ENCODE peak calls at places on chromosomes 13 and 19, in four cellular contexts. One of them, this sample, is unnamed.

GRCh38 chr13:63517376-63517775 is 2101.7 kb upstream of the PCDH20 start:
- DNase-seq in aorta: no peak
- DNase-seq in CD8-positive, alpha-beta T cell: no peak
- DNase-seq in left lung: no peak
- DNase-seq in this sample: peak

GRCh38 chr13:114019367-114019766 is 45.5 kb upstream of the C13orf46 start:
- DNase-seq in aorta: no peak
- DNase-seq in CD8-positive, alpha-beta T cell: no peak
- DNase-seq in left lung: no peak
- DNase-seq in this sample: no peak

GRCh38 chr19:19405919-19406877 is 723 bp downstream of the GATAD2A start:
- DNase-seq in aorta: peak
- DNase-seq in CD8-positive, alpha-beta T cell: peak
- DNase-seq in left lung: peak
- DNase-seq in this sample: no peak

GRCh38 chr13:67229438-67230242 is 496 bp downstream of the PCDH9 start:
- DNase-seq in aorta: no peak
- DNase-seq in CD8-positive, alpha-beta T cell: no peak
- DNase-seq in left lung: no peak
- DNase-seq in this sample: no peak

GRCh38 chr19:16739546-16739945 is 19.9 kb downstream of the NWD1 start:
- DNase-seq in aorta: no peak
- DNase-seq in CD8-positive, alpha-beta T cell: no peak
- DNase-seq in left lung: no peak
- DNase-seq in this sample: no peak

GRCh38 chr19:58084596-58085347 is 13.3 kb downstream of the ZSCAN18 start:
- DNase-seq in aorta: no peak
- DNase-seq in CD8-positive, alpha-beta T cell: no peak
- DNase-seq in left lung: no peak
- DNase-seq in this sample: no peak

GRCh38 chr13:27774169-27774568 is 18.1 kb upstream of the GSX1 start:
- DNase-seq in aorta: no peak
- DNase-seq in CD8-positive, alpha-beta T cell: no peak
- DNase-seq in left lung: no peak
- DNase-seq in this sample: no peak

GRCh38 chr13:42048323-42048624 is 174 bp upstream of the DGKH start:
- DNase-seq in aorta: no peak
- DNase-seq in CD8-positive, alpha-beta T cell: peak
- DNase-seq in left lung: no peak
- DNase-seq in this sample: no peak

GRCh38 chr13:43021926-43022670 is 1.3 kb upstream of the DNAJC15 start:
- DNase-seq in aorta: no peak
- DNase-seq in CD8-positive, alpha-beta T cell: no peak
- DNase-seq in left lung: no peak
- DNase-seq in this sample: no peak

GRCh38 chr19:33805313-33805712 is 8.6 kb downstream of the KCTD15 start:
- DNase-seq in aorta: no peak
- DNase-seq in CD8-positive, alpha-beta T cell: no peak
- DNase-seq in left lung: no peak
- DNase-seq in this sample: no peak

GRCh38 chr13:47521895-47522487 is 479.1 kb downstream of the SUCLA2 start:
- DNase-seq in aorta: no peak
- DNase-seq in CD8-positive, alpha-beta T cell: no peak
- DNase-seq in left lung: no peak
- DNase-seq in this sample: no peak

GRCh38 chr13:97743946-97744345 is 209.5 kb upstream of the IPO5 start:
- DNase-seq in aorta: no peak
- DNase-seq in CD8-positive, alpha-beta T cell: no peak
- DNase-seq in left lung: no peak
- DNase-seq in this sample: peak

GRCh38 chr19:7850429-7850819 is 20.4 kb downstream of the EVI5L start:
- DNase-seq in aorta: no peak
- DNase-seq in CD8-positive, alpha-beta T cell: no peak
- DNase-seq in left lung: no peak
- DNase-seq in this sample: no peak

GRCh38 chr13:62139597-62139996 is 723.9 kb upstream of the PCDH20 start:
- DNase-seq in aorta: no peak
- DNase-seq in CD8-positive, alpha-beta T cell: no peak
- DNase-seq in left lung: no peak
- DNase-seq in this sample: no peak

GRCh38 chr19:3557461-3558248 is at the start of gene MFSD12:
- DNase-seq in aorta: peak
- DNase-seq in CD8-positive, alpha-beta T cell: peak
- DNase-seq in left lung: peak
- DNase-seq in this sample: peak

GRCh38 chr13:26605845-26606244 is 48.4 kb downstream of the WASF3 start:
- DNase-seq in aorta: no peak
- DNase-seq in CD8-positive, alpha-beta T cell: no peak
- DNase-seq in left lung: no peak
- DNase-seq in this sample: no peak

GRCh38 chr13:34793301-34793700 is 148.8 kb upstream of the NBEA start:
- DNase-seq in aorta: no peak
- DNase-seq in CD8-positive, alpha-beta T cell: no peak
- DNase-seq in left lung: no peak
- DNase-seq in this sample: no peak

GRCh38 chr13:95893861-95894260 is 159.3 kb downstream of the UGGT2 start:
- DNase-seq in aorta: no peak
- DNase-seq in CD8-positive, alpha-beta T cell: no peak
- DNase-seq in left lung: no peak
- DNase-seq in this sample: no peak

GRCh38 chr19:46601318-46602224 is at the start of gene CALM3:
- DNase-seq in aorta: peak
- DNase-seq in CD8-positive, alpha-beta T cell: no peak
- DNase-seq in left lung: no peak
- DNase-seq in this sample: no peak

GRCh38 chr13:102911336-102911735 is 65.5 kb downstream of the ERCC5 start:
- DNase-seq in aorta: no peak
- DNase-seq in CD8-positive, alpha-beta T cell: no peak
- DNase-seq in left lung: no peak
- DNase-seq in this sample: no peak

GRCh38 chr19:19633711-19634515 is 5.9 kb upstream of the LPAR2 start:
- DNase-seq in aorta: no peak
- DNase-seq in CD8-positive, alpha-beta T cell: no peak
- DNase-seq in left lung: no peak
- DNase-seq in this sample: no peak

GRCh38 chr19:51751655-51752054 is at the start of gene FPR1:
- DNase-seq in aorta: no peak
- DNase-seq in CD8-positive, alpha-beta T cell: no peak
- DNase-seq in left lung: no peak
- DNase-seq in this sample: no peak

GRCh38 chr19:3357731-3358391 is 8.5 kb upstream of the NFIC start:
- DNase-seq in aorta: no peak
- DNase-seq in CD8-positive, alpha-beta T cell: no peak
- DNase-seq in left lung: no peak
- DNase-seq in this sample: no peak

GRCh38 chr19:29305268-29305667 is 92.3 kb upstream of the UQCRFS1 start:
- DNase-seq in aorta: no peak
- DNase-seq in CD8-positive, alpha-beta T cell: no peak
- DNase-seq in left lung: no peak
- DNase-seq in this sample: no peak

GRCh38 chr13:77521595-77522367 is 13.7 kb upstream of the SCEL start:
- DNase-seq in aorta: no peak
- DNase-seq in CD8-positive, alpha-beta T cell: no peak
- DNase-seq in left lung: peak
- DNase-seq in this sample: no peak

GRCh38 chr13:111577429-111577828 is 257.0 kb downstream of the TEX29 start:
- DNase-seq in aorta: no peak
- DNase-seq in CD8-positive, alpha-beta T cell: no peak
- DNase-seq in left lung: no peak
- DNase-seq in this sample: no peak

GRCh38 chr19:35773020-35773809 is 2.1 kb upstream of the ARHGAP33 start:
- DNase-seq in aorta: no peak
- DNase-seq in CD8-positive, alpha-beta T cell: no peak
- DNase-seq in left lung: no peak
- DNase-seq in this sample: no peak

DNA sequence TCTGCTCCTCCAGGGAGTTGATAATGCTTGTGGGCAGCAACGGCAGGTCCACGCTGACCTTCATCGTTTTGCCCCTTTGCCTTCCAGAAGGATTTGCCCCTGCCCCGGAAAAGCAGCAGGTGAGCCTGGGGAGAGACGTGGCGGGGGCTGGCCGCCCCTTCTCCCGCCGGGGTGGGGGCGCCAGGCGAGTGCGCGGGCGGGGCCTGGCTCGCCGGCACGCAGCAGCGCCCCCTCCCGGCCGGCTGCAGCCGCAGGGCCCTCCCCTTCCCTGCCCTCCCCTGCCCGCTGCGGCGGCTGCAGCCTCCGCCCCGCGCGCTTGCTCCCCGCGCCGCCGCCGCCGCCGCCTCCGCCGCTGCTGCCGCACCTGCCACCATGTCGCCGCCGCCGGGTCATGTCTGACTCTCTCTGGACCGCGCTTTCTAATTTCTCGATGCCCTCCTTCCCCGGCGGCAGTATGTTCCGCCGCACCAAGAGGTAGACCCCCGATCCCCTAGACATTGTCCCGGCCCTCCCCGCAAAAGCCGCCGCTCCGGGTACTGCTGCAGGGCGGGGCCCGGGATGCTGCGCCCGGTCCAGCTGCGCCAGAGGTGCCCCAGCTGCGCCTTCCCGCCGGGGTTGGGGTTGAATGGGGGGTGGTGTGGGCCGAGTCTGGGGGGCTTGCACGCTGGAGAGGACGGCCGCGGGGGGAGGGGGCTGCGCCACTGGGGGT is at the start of gene MAST1:
- DNase-seq in aorta: no peak
- DNase-seq in CD8-positive, alpha-beta T cell: peak
- DNase-seq in left lung: peak
- DNase-seq in this sample: no peak
- H3K4me3 ChIP-seq in aorta: no peak
- H3K4me3 ChIP-seq in CD8-positive, alpha-beta T cell: peak
- H3K4me3 ChIP-seq in left lung: no peak
- H3K4me3 ChIP-seq in this sample: peak

DNA sequence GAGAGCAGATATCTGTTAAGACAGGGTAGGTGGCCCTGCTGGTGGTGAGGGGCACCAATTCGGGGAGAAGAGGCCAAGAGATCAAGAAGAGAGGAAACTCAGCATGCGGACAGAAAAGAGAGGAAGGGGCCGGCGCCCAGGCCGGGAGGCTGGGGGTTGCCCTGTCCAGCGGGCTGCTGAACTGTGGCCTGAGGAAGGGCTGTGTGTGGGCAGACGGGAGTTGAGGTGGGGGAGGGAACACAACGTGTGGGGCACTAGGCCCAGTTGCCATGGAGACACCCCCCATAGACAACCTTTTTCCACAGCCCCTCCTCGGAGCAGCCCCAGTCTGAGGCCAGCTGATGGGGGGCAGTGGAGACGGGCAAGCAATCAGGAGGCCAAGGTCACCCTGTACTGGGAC is 2.5 kb upstream of the CACNG8 start:
- DNase-seq in aorta: no peak
- DNase-seq in CD8-positive, alpha-beta T cell: no peak
- DNase-seq in left lung: no peak
- DNase-seq in this sample: no peak
- H3K4me3 ChIP-seq in aorta: no peak
- H3K4me3 ChIP-seq in CD8-positive, alpha-beta T cell: no peak
- H3K4me3 ChIP-seq in left lung: no peak
- H3K4me3 ChIP-seq in this sample: no peak

GRCh38 chr19:53670345-53670744 is 38.5 kb downstream of the DPRX start:
- DNase-seq in aorta: no peak
- DNase-seq in CD8-positive, alpha-beta T cell: no peak
- DNase-seq in left lung: no peak
- DNase-seq in this sample: no peak

DNA sequence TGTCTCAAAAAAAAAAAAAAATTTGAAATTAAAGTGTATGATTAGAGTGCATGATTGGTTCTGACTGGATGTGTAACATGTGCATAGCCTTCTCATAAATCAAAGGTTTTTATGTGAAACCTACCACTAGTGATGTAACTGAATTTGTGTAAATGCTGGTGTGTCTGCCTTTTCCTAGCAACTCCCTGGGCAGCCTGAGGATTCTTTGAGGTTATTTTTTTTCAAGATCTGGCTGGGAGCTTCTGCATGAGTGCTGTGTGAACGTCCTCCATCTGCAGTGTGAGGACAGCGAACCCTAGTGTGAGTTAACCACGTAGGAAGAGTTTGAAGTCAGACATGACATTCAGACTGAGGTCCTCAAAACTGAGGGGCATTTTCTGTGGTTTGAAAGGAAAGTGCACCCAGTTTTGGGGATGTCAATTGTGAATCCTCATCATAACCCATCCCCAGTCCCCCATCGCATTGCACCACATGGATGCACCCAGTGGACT is 39.9 kb downstream of the DPRX start:
- DNase-seq in aorta: no peak
- DNase-seq in CD8-positive, alpha-beta T cell: no peak
- DNase-seq in left lung: no peak
- DNase-seq in this sample: no peak
- H3K4me3 ChIP-seq in aorta: no peak
- H3K4me3 ChIP-seq in CD8-positive, alpha-beta T cell: no peak
- H3K4me3 ChIP-seq in left lung: no peak
- H3K4me3 ChIP-seq in this sample: no peak

DNA sequence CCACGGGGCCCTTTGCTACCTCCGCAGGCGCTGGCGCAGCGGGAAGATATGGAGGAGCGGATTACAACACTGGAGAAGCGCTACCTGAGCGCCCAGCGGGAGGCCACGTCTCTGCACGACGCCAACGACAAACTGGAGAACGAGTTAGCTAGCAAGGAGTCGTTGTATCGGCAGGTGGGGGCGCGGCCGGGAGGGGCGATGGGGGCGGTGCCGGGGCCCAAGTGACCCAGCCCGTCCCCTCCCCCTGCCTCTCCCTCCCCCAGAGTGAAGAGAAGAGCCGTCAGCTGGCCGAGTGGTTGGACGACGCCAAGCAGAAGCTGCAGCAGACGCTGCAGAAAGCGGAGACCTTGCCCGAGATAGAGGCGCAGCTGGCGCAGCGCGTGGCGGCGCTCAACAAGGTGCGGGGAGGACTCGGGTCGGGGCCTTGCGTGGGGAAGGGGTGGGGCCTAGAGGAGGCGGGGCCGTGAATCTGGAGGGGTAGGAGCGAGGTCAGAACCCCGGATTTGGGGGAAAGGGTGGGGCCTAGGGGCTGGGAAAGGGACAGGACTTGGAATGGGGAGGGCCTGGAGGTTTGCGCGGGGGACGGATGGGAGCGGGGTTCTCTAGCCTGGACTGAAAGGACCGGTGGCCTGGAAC is 13.7 kb downstream of the PPFIA3 start:
- DNase-seq in aorta: no peak
- DNase-seq in CD8-positive, alpha-beta T cell: peak
- DNase-seq in left lung: no peak
- DNase-seq in this sample: no peak
- H3K4me3 ChIP-seq in aorta: no peak
- H3K4me3 ChIP-seq in CD8-positive, alpha-beta T cell: peak
- H3K4me3 ChIP-seq in left lung: peak
- H3K4me3 ChIP-seq in this sample: peak